ENCODE peak calls at places on chromosomes 4 and X, in seven cellular contexts. N is T-cell, K is NT2/D1, R is midbrain, I is ACHN, B is transverse colon, O is MV-4-11. G is an unnamed sample.

GRCh38 chr4:6763330-6763851 is 19.1 kb upstream of the KIAA0232 start:
- DNase-seq in N (no peak), K (no peak), R (no peak), I (no peak), B (peak; percentile 45), O (peak; percentile 14), G (no peak)

GRCh38 chrX:30364229-30364628 is 55.0 kb upstream of the NR0B1 start:
- DNase-seq in N (no peak), K (no peak), R (no peak), I (no peak), B (no peak), O (no peak), G (no peak)

GRCh38 chr4:182560358-182560757 is 317.2 kb downstream of the TENM3 start:
- DNase-seq in N (no peak), K (peak; percentile 88), R (no peak), I (peak; percentile 77), B (no peak), O (no peak), G (peak; percentile 60)

GRCh38 chr4:84681488-84682274 is 98.8 kb downstream of the CDS1 start:
- DNase-seq in N (no peak), K (no peak), R (peak; percentile 52), I (peak; percentile 87), B (peak; percentile 37), O (peak; percentile 83), G (peak; percentile 22)

GRCh38 chr4:77196866-77197265 is 39.9 kb downstream of the CCNG2 start:
- DNase-seq in N (no peak), K (no peak), R (no peak), I (no peak), B (no peak), O (peak; percentile 88), G (no peak)

GRCh38 chr4:104393649-104394048 is 101.0 kb downstream of the CXXC4 start:
- DNase-seq in N (no peak), K (no peak), R (no peak), I (no peak), B (no peak), O (no peak), G (no peak)

GRCh38 chrX:68307767-68308166 is 125.5 kb downstream of the OPHN1 start:
- DNase-seq in N (no peak), K (no peak), R (no peak), I (peak; percentile 12), B (no peak), O (peak; percentile 45), G (peak; percentile 22)

GRCh38 chr4:77385124-77385969 is 220.3 kb upstream of the CXCL13 start:
- DNase-seq in N (peak; percentile 24), K (peak; percentile 51), R (peak; percentile 66), I (peak; percentile 49), B (peak; percentile 71), O (peak; percentile 48), G (peak; percentile 33)

GRCh38 chr4:130043796-130044195 is 947.8 kb downstream of the C4orf33 start:
- DNase-seq in N (no peak), K (no peak), R (no peak), I (peak; percentile 73), B (no peak), O (no peak), G (no peak)

GRCh38 chrX:53403535-53403934 is 18.9 kb downstream of the SMC1A start:
- DNase-seq in N (no peak), K (no peak), R (no peak), I (no peak), B (no peak), O (no peak), G (no peak)

GRCh38 chr4:141375855-141376254 is 155.2 kb downstream of the ZNF330 start:
- DNase-seq in N (no peak), K (peak; percentile 32), R (no peak), I (peak; percentile 90), B (no peak), O (no peak), G (peak; percentile 90)

GRCh38 chr4:26520728-26521442 is 30.6 kb upstream of the CCKAR start:
- DNase-seq in N (no peak), K (no peak), R (no peak), I (no peak), B (no peak), O (no peak), G (no peak)

GRCh38 chr4:127012549-127012948 is 620.2 kb upstream of the INTU start:
- DNase-seq in N (no peak), K (no peak), R (no peak), I (peak; percentile 46), B (no peak), O (no peak), G (no peak)

GRCh38 chr4:60683357-60683756 is 516.8 kb upstream of the ADGRL3 start:
- DNase-seq in N (no peak), K (no peak), R (no peak), I (no peak), B (no peak), O (no peak), G (peak; percentile 23)

GRCh38 chr4:19693949-19694597 is 557.6 kb upstream of the SLIT2 start:
- DNase-seq in N (no peak), K (no peak), R (no peak), I (no peak), B (no peak), O (peak; percentile 71), G (no peak)

GRCh38 chr4:19729873-19730735 is 521.6 kb upstream of the SLIT2 start:
- DNase-seq in N (no peak), K (no peak), R (no peak), I (no peak), B (no peak), O (peak; percentile 89), G (no peak)

GRCh38 chrX:23246001-23246400 is 88.6 kb upstream of the PTCHD1 start:
- DNase-seq in N (no peak), K (no peak), R (no peak), I (no peak), B (no peak), O (no peak), G (no peak)

GRCh38 chrX:84133023-84133422 is 55.0 kb downstream of the RPS6KA6 start:
- DNase-seq in N (no peak), K (no peak), R (no peak), I (no peak), B (no peak), O (no peak), G (no peak)

GRCh38 chrX:152915541-152916241 is 17.8 kb downstream of the ZNF185 start:
- DNase-seq in N (no peak), K (no peak), R (no peak), I (peak; percentile 15), B (no peak), O (peak; percentile 69), G (peak; percentile 18)

GRCh38 chrX:64975989-64976672 is at the start of gene ZC4H2:
- DNase-seq in N (peak; percentile 58), K (peak; percentile 76), R (peak; percentile 82), I (peak; percentile 69), B (peak; percentile 80), O (no peak), G (peak; percentile 10)

GRCh38 chr4:153408932-153409331 is 57.2 kb upstream of the TMEM131L start:
- DNase-seq in N (no peak), K (no peak), R (no peak), I (no peak), B (no peak), O (no peak), G (no peak)

GRCh38 chr4:106021737-106022410 is 126.6 kb downstream of the NPNT start:
- DNase-seq in N (no peak), K (no peak), R (no peak), I (no peak), B (no peak), O (no peak), G (no peak)

GRCh38 chr4:78704981-78705757 is 71.0 kb upstream of the BMP2K start:
- DNase-seq in N (no peak), K (no peak), R (no peak), I (peak; percentile 21), B (no peak), O (no peak), G (no peak)

GRCh38 chrX:115960440-115961084 is 210.0 kb upstream of the AGTR2 start:
- DNase-seq in N (no peak), K (no peak), R (no peak), I (no peak), B (peak; percentile 76), O (no peak), G (no peak)

GRCh38 chr4:145003675-145004074 is 94.3 kb downstream of the ANAPC10 start:
- DNase-seq in N (no peak), K (no peak), R (no peak), I (no peak), B (no peak), O (no peak), G (no peak)

GRCh38 chrX:136046295-136046894 is 61.2 kb downstream of the SLC9A6 start:
- DNase-seq in N (no peak), K (no peak), R (no peak), I (no peak), B (no peak), O (no peak), G (no peak)

GRCh38 chrX:71616672-71617529 is 1.4 kb downstream of the CXCR3 start:
- DNase-seq in N (no peak), K (no peak), R (no peak), I (no peak), B (peak; percentile 81), O (no peak), G (no peak)

GRCh38 chr4:3871881-3872833 is 106.0 kb downstream of the ADRA2C start:
- DNase-seq in N (no peak), K (no peak), R (no peak), I (no peak), B (no peak), O (no peak), G (no peak)

GRCh38 chr4:2290488-2290887 is 28.6 kb upstream of the MXD4 start:
- DNase-seq in N (no peak), K (no peak), R (no peak), I (no peak), B (no peak), O (no peak), G (no peak)

GRCh38 chrX:123665197-123665596 is 67.7 kb downstream of the THOC2 start:
- DNase-seq in N (no peak), K (no peak), R (no peak), I (no peak), B (no peak), O (no peak), G (no peak)

GRCh38 chr4:103996637-103997036 is 276.9 kb upstream of the TACR3 start:
- DNase-seq in N (no peak), K (peak; percentile 78), R (peak; percentile 52), I (peak; percentile 90), B (no peak), O (no peak), G (peak; percentile 24)

GRCh38 chr4:98778206-98778605 is 119.8 kb upstream of the TSPAN5 start:
- DNase-seq in N (no peak), K (no peak), R (no peak), I (no peak), B (no peak), O (no peak), G (peak; percentile 12)

GRCh38 chr4:48633657-48634056 is 143.6 kb downstream of the ZAR1 start:
- DNase-seq in N (no peak), K (no peak), R (no peak), I (no peak), B (no peak), O (no peak), G (no peak)

GRCh38 chr4:132417220-132417619 is 731.9 kb upstream of the PCDH10 start:
- DNase-seq in N (no peak), K (peak; percentile 2), R (no peak), I (no peak), B (no peak), O (no peak), G (no peak)

GRCh38 chrX:153609917-153610833 is 11.2 kb upstream of the CCNQ start:
- DNase-seq in N (peak; percentile 77), K (peak; percentile 20), R (peak; percentile 71), I (peak; percentile 43), B (peak; percentile 66), O (no peak), G (peak; percentile 48)

GRCh38 chr4:52106142-52106541 is 55.0 kb downstream of the SPATA18 start:
- DNase-seq in N (no peak), K (no peak), R (no peak), I (no peak), B (no peak), O (peak; percentile 95), G (no peak)

GRCh38 chr4:68337004-68337403 is 12.9 kb downstream of the YTHDC1 start:
- DNase-seq in N (no peak), K (no peak), R (no peak), I (no peak), B (no peak), O (no peak), G (no peak)

GRCh38 chrX:69127466-69127865 is 37.8 kb downstream of the PJA1 start:
- DNase-seq in N (no peak), K (no peak), R (no peak), I (no peak), B (no peak), O (no peak), G (no peak)

G was measured in HTR-8/SVneo.